ENCODE peak calls at places on chromosomes 13 and 19, in seven cellular contexts. Y is AG04449; N is CD4-positive, CD25-positive, alpha-beta regulatory T cell; G is skeletal muscle cell; Q is lower leg skin; U is CD8-positive, alpha-beta T cell; H is dorsolateral prefrontal cortex. I is an unnamed sample.

GRCh38 chr13:110319774-110320509 is 12.9 kb downstream of the COL4A2 start:
- DNase-seq in Y (no peak), N (peak; percentile 11), G (no peak), Q (no peak), U (no peak), H (no peak), I (no peak)

GRCh38 chr19:11269408-11269807 is 7.1 kb upstream of the DOCK6 start:
- DNase-seq in Y (no peak), N (no peak), G (no peak), Q (no peak), U (no peak), H (no peak), I (no peak)

GRCh38 chr19:40674291-40674690 is 16.2 kb downstream of the NUMBL start:
- DNase-seq in Y (no peak), N (no peak), G (no peak), Q (no peak), U (no peak), H (no peak), I (no peak)

GRCh38 chr19:30467239-30467638 is 95.1 kb downstream of the ZNF536 start:
- DNase-seq in Y (no peak), N (no peak), G (no peak), Q (no peak), U (no peak), H (no peak), I (no peak)

GRCh38 chr19:11450570-11451326 is 15.3 kb downstream of the PRKCSH start:
- DNase-seq in Y (no peak), N (no peak), G (no peak), Q (no peak), U (no peak), H (no peak), I (no peak)

GRCh38 chr19:38227272-38228004 is 3.4 kb upstream of the DPF1 start:
- DNase-seq in Y (no peak), N (no peak), G (no peak), Q (no peak), U (no peak), H (no peak), I (no peak)

GRCh38 chr13:75830842-75831241 is 194.7 kb downstream of the LMO7 start:
- DNase-seq in Y (peak; percentile 34), N (no peak), G (peak; percentile 22), Q (no peak), U (no peak), H (no peak), I (peak; percentile 45)

GRCh38 chr19:3224346-3225325 is at the start of gene CELF5:
- DNase-seq in Y (no peak), N (peak; percentile 31), G (no peak), Q (no peak), U (peak; percentile 65), H (peak; percentile 78), I (no peak)

GRCh38 chr19:33508941-33509614 is 12.5 kb downstream of the PEPD start:
- DNase-seq in Y (no peak), N (no peak), G (no peak), Q (no peak), U (no peak), H (no peak), I (no peak)

GRCh38 chr13:66794340-66795031 is 435.6 kb downstream of the PCDH9 start:
- DNase-seq in Y (no peak), N (no peak), G (no peak), Q (no peak), U (no peak), H (no peak), I (no peak)
- H3K4me3 ChIP-seq in Y (no peak overlapping the region), N (no peak overlapping the region), G (no peak overlapping the region), Q (no peak overlapping the region), U (no peak overlapping the region), H (no peak overlapping the region), I (no peak overlapping the region)

GRCh38 chr19:16584825-16585801 is 12.9 kb upstream of the SLC35E1 start:
- DNase-seq in Y (no peak), N (no peak), G (no peak), Q (no peak), U (no peak), H (no peak), I (no peak)
- H3K4me3 ChIP-seq in Y (no peak overlapping the region), N (peak overlapping the region; percentile 59), G (no peak overlapping the region), Q (no peak overlapping the region), U (peak overlapping the region; percentile 23), H (peak overlapping the region; percentile 37), I (no peak overlapping the region)

DNA sequence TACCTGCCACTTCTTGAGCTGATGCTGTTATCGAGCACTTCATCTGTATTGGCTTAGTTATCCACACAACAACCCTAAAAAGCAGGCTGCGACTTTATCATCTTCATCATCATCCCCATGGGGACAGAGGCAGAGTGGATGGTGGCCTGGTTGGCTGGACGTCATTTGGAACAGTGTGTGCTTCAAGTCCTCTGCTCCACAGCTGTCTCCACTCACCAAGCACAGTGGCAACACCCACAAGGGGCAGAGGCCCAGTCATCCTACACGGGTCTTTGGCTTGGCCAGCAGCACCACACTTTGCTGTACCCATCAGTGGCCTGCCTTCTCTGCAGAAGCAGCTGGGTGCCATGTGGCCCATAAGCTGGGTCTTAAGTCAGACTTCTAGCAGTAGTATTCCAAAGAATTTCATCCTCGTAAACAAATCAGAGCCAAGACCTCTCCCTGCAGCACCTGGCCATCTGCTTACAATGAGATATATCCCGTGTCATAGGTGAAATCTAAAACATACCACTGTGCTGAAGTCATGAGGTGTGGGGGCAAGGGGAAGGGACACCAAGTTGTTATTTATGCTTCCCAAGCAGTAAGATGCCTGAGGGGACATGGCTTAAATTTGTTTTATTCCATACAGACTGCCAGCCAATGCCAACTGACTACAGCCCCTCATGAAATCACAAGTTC is 47.9 kb upstream of the EPHX3 start:
- DNase-seq in Y (no peak), N (no peak), G (no peak), Q (no peak), U (no peak), H (no peak), I (no peak)
- H3K4me3 ChIP-seq in Y (no peak overlapping the region), N (no peak overlapping the region), G (no peak overlapping the region), Q (no peak overlapping the region), U (no peak overlapping the region), H (no peak overlapping the region), I (no peak overlapping the region)

GRCh38 chr19:6589711-6590457 is 1.1 kb downstream of the CD70 start:
- DNase-seq in Y (no peak), N (peak; percentile 32), G (no peak), Q (no peak), U (no peak), H (no peak), I (no peak)
- H3K4me3 ChIP-seq in Y (no peak overlapping the region), N (peak overlapping the region; percentile 61), G (no peak overlapping the region), Q (no peak overlapping the region), U (peak overlapping the region; percentile 35), H (peak overlapping the region; percentile 31), I (no peak overlapping the region)

GRCh38 chr13:41502676-41503075 is 45.3 kb downstream of the RGCC start:
- DNase-seq in Y (no peak), N (peak; percentile 68), G (no peak), Q (no peak), U (peak; percentile 23), H (no peak), I (no peak)
- H3K4me3 ChIP-seq in Y (no peak overlapping the region), N (peak overlapping the region; percentile 41), G (no peak overlapping the region), Q (no peak overlapping the region), U (no peak overlapping the region), H (no peak overlapping the region), I (no peak overlapping the region)

DNA sequence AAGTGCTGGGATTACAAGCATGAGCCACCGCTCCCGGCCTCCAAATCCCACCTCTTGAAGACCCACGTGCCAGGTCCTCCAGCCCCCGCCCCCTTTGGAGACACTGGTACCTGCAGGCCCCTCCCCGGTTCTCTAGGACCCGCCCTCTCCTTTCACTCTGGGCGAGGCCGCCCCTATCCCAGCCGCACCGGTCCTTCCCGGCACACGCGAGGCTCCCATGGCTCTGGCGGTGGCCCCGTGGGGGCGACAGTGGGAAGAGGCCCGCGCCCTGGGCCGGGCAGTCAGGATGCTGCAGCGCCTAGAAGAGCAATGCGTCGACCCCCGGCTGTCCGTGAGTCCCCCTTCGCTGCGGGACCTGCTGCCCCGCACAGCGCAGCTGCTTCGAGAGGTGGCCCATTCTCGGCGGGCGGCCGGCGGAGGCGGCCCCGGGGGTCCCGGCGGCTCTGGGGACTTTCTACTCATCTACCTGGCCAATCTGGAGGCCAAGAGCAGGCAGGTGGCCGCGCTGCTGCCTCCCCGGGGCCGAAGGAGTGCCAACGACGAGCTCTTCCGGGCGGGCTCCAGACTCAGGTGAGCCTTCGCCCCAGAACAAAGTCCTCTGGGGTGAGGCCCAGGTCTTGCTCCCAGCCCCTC is at the start of gene CBLC:
- DNase-seq in Y (no peak), N (no peak), G (no peak), Q (peak; percentile 72), U (no peak), H (no peak), I (no peak)
- H3K4me3 ChIP-seq in Y (no peak within 1 kb of the TSS), N (no peak within 1 kb of the TSS), G (no peak within 1 kb of the TSS), Q (peak within 1 kb of the TSS; percentile 25), U (no peak within 1 kb of the TSS), H (no peak within 1 kb of the TSS), I (no peak within 1 kb of the TSS)

DNA sequence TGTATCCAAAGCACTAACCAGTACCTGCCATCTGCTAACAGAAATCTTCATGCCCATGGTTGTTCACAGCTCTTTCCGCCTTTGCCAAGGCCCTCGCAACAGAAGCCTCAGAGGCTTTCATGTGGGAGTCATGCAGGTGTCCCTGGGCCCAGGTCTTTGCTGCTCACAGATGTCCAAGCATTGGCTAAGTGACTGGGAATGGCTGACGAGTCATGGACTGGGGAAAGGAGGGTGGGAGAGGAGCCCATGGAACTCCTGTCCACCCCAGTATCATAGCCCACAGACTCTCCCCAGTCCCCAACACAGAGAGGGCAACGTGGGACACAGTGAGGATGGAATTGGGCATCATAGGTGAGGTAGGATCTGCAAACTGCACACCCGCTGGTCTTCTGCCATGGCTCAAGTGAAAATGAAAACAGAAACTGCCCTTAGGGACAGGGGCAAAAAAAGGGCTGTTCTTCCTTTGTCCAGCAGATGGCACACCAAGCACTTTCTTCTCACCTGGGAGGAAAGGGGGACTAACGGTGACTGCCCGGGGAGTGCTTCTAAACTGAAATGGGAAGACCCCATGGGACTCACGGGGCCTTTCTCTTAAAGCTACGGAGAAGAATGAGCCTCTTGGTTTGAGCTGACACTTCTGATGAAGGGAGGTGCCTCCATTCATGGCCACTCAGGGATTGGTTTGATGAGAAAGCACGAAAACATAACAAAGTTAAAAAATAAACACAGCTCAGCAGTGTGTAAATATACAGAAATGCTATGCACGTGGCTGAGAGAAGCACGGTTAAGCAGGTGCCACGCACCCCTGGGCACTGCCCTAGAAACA is 11.1 kb upstream of the DHRS12 start:
- DNase-seq in Y (no peak), N (peak; percentile 88), G (no peak), Q (no peak), U (peak; percentile 76), H (peak; percentile 53), I (no peak)
- H3K4me3 ChIP-seq in Y (peak overlapping the region; percentile 45), N (peak overlapping the region; percentile 58), G (peak overlapping the region; percentile 29), Q (no peak overlapping the region), U (peak overlapping the region; percentile 12), H (peak overlapping the region; percentile 48), I (peak overlapping the region; percentile 24)

I was measured in AG09309.